ENCODE peak calls at places on chromosomes 16 and 17, in nine cellular contexts. M, K, J, W, F, E, P, R and I are unnamed samples.

GRCh38 chr17:31323551-31323950 is 2.1 kb upstream of the EVI2A start:
- DNase-seq in M (no peak), K (no peak), J (no peak), W (no peak), F (no peak), E (no peak), P (no peak), R (no peak), I (no peak)

GRCh38 chr16:23771642-23772041 is 16.8 kb downstream of the CHP2 start:
- DNase-seq in M (no peak), K (no peak), J (no peak), W (no peak), F (no peak), E (no peak), P (no peak), R (no peak), I (no peak)

GRCh38 chr17:70521821-70522256 is 352.5 kb downstream of the KCNJ2 start:
- DNase-seq in M (no peak), K (peak), J (no peak), W (peak), F (no peak), E (peak), P (peak), R (no peak), I (no peak)

GRCh38 chr16:48963901-48964615 is 317.6 kb downstream of the CBLN1 start:
- DNase-seq in M (no peak), K (no peak), J (no peak), W (no peak), F (no peak), E (no peak), P (no peak), R (peak), I (peak)

GRCh38 chr16:12976936-12977335 is 75.5 kb downstream of the SHISA9 start:
- DNase-seq in M (no peak), K (no peak), J (no peak), W (no peak), F (no peak), E (no peak), P (no peak), R (no peak), I (no peak)

GRCh38 chr16:23670137-23670776 is 8.4 kb upstream of the PLK1 start:
- DNase-seq in M (no peak), K (no peak), J (no peak), W (peak), F (no peak), E (no peak), P (no peak), R (no peak), I (peak)

GRCh38 chr16:79261461-79261860 is 339.1 kb downstream of the MAF start:
- DNase-seq in M (no peak), K (peak), J (peak), W (no peak), F (no peak), E (peak), P (peak), R (no peak), I (peak)

GRCh38 chr16:29757950-29758466 is 12.2 kb upstream of the C16orf54 start:
- DNase-seq in M (no peak), K (no peak), J (no peak), W (no peak), F (no peak), E (no peak), P (peak), R (no peak), I (no peak)

GRCh38 chr16:67653131-67654068 is 6.7 kb downstream of the ACD start:
- DNase-seq in M (no peak), K (no peak), J (no peak), W (no peak), F (no peak), E (no peak), P (peak), R (no peak), I (no peak)

GRCh38 chr17:27631409-27631755 is 394 bp downstream of the LGALS9 start:
- DNase-seq in M (no peak), K (no peak), J (peak), W (no peak), F (no peak), E (no peak), P (no peak), R (no peak), I (no peak)

GRCh38 chr16:27401768-27402568 is at the start of gene IL21R:
- DNase-seq in M (no peak), K (peak), J (no peak), W (no peak), F (no peak), E (peak), P (no peak), R (no peak), I (peak)

GRCh38 chr16:4664538-4665418 is 28.6 kb upstream of the NUDT16L1 start:
- DNase-seq in M (no peak), K (peak), J (no peak), W (no peak), F (no peak), E (no peak), P (peak), R (no peak), I (no peak)

GRCh38 chr17:6666077-6666521 is 14.5 kb downstream of the C17orf100 start:
- DNase-seq in M (no peak), K (peak), J (peak), W (peak), F (peak), E (peak), P (peak), R (peak), I (peak)

GRCh38 chr17:31787857-31788570 is 71.0 kb downstream of the COPRS start:
- DNase-seq in M (peak), K (no peak), J (no peak), W (no peak), F (no peak), E (no peak), P (no peak), R (peak), I (peak)

GRCh38 chr17:80882323-80882722 is 109.3 kb upstream of the CHMP6 start:
- DNase-seq in M (no peak), K (no peak), J (no peak), W (no peak), F (no peak), E (no peak), P (peak), R (no peak), I (no peak)

GRCh38 chr16:1288813-1289479 is 20.5 kb upstream of the UBE2I start:
- DNase-seq in M (no peak), K (no peak), J (no peak), W (no peak), F (no peak), E (no peak), P (no peak), R (no peak), I (no peak)

GRCh38 chr17:49574283-49574892 is 1.3 kb upstream of the NXPH3 start:
- DNase-seq in M (no peak), K (no peak), J (no peak), W (no peak), F (no peak), E (no peak), P (peak), R (no peak), I (no peak)

GRCh38 chr16:67968440-67969285 is at the start of gene SLC12A4:
- DNase-seq in M (peak), K (peak), J (peak), W (peak), F (peak), E (peak), P (peak), R (peak), I (peak)

GRCh38 chr16:57535680-57536305 is 578 bp downstream of the CCDC102A start:
- DNase-seq in M (peak), K (peak), J (peak), W (peak), F (peak), E (peak), P (peak), R (peak), I (peak)

GRCh38 chr17:71709974-71710373 is 410.8 kb upstream of the SOX9 start:
- DNase-seq in M (no peak), K (no peak), J (no peak), W (no peak), F (no peak), E (no peak), P (no peak), R (no peak), I (no peak)

GRCh38 chr16:84735846-84736586 is 36.2 kb downstream of the USP10 start:
- DNase-seq in M (no peak), K (peak), J (peak), W (no peak), F (no peak), E (peak), P (no peak), R (no peak), I (no peak)

GRCh38 chr16:53098526-53099317 is 43.9 kb downstream of the CHD9 start:
- DNase-seq in M (peak), K (peak), J (peak), W (peak), F (peak), E (peak), P (peak), R (no peak), I (peak)

GRCh38 chr17:64635647-64636305 is 26.3 kb downstream of the SMURF2 start:
- DNase-seq in M (no peak), K (no peak), J (no peak), W (peak), F (no peak), E (no peak), P (no peak), R (no peak), I (no peak)

GRCh38 chr17:76612977-76613851 is 27.6 kb upstream of the ST6GALNAC2 start:
- DNase-seq in M (no peak), K (no peak), J (peak), W (no peak), F (no peak), E (no peak), P (no peak), R (peak), I (no peak)

GRCh38 chr17:52751051-52751450 is 592.5 kb upstream of the CA10 start:
- DNase-seq in M (no peak), K (no peak), J (no peak), W (no peak), F (no peak), E (no peak), P (no peak), R (no peak), I (no peak)

GRCh38 chr17:76500074-76500744 is 1.0 kb downstream of the RHBDF2 start:
- DNase-seq in M (no peak), K (no peak), J (no peak), W (no peak), F (no peak), E (no peak), P (no peak), R (no peak), I (no peak)

GRCh38 chr16:24257965-24258364 is 1.8 kb downstream of the CACNG3 start:
- DNase-seq in M (no peak), K (no peak), J (no peak), W (no peak), F (no peak), E (no peak), P (no peak), R (no peak), I (no peak)

GRCh38 chr16:47480410-47480809 is 19.3 kb downstream of the PHKB start:
- DNase-seq in M (no peak), K (no peak), J (no peak), W (no peak), F (no peak), E (no peak), P (no peak), R (no peak), I (no peak)

GRCh38 chr17:59004338-59005111 is 102.2 kb downstream of the TRIM37 start:
- DNase-seq in M (no peak), K (peak), J (peak), W (peak), F (peak), E (peak), P (peak), R (peak), I (peak)

GRCh38 chr16:84825896-84826557 is 6.2 kb downstream of the CRISPLD2 start:
- DNase-seq in M (no peak), K (no peak), J (no peak), W (no peak), F (no peak), E (no peak), P (no peak), R (no peak), I (no peak)

DNA sequence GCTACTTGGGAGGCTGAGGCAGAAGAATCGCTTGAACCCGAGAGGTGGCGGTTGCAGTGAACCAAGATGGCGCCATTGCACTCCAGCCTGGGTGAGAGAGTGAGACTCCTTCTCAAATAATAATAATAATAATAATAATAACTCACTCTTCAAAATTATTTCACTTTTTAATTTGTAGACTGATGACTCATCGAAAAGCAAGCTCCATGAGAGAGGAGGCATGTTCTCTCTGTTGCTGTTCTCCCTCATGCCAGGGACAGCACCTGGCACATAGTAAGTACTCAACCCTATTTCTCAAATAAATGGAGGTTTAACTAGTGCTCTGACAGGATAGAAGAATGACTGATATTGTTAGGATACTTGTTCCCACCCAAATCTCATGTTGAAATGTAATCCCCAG is 265.3 kb downstream of the CEP112 start:
- DNase-seq in M (no peak), K (no peak), J (no peak), W (no peak), F (no peak), E (no peak), P (no peak), R (no peak), I (no peak)
- TF ChIP-seq POLR2A in M (no peak), K (no peak), J (no peak), W (no peak), F (no peak), E (no peak), P (no peak), R (no peak), I (no peak)

GRCh38 chr16:8826278-8826879 is 28.7 kb downstream of the PMM2 start:
- DNase-seq in M (no peak), K (no peak), J (no peak), W (no peak), F (no peak), E (no peak), P (no peak), R (no peak), I (no peak)

GRCh38 chr16:8832383-8833100 is 34.9 kb downstream of the PMM2 start:
- DNase-seq in M (no peak), K (no peak), J (no peak), W (no peak), F (no peak), E (no peak), P (no peak), R (no peak), I (no peak)

GRCh38 chr16:8828541-8829165 is 31.0 kb downstream of the PMM2 start:
- DNase-seq in M (no peak), K (no peak), J (no peak), W (peak), F (no peak), E (no peak), P (no peak), R (no peak), I (no peak)

GRCh38 chr16:8831450-8832382 is 34.1 kb downstream of the PMM2 start:
- DNase-seq in M (no peak), K (no peak), J (no peak), W (no peak), F (no peak), E (no peak), P (no peak), R (no peak), I (no peak)
- TF ChIP-seq POLR2A in M (no peak), K (no peak), J (no peak), W (no peak), F (no peak), E (no peak), P (no peak), R (no peak), I (no peak)

GRCh38 chr17:48127371-48128051 is 19.9 kb downstream of the SNX11 start:
- DNase-seq in M (no peak), K (no peak), J (no peak), W (peak), F (peak), E (no peak), P (no peak), R (peak), I (peak)

GRCh38 chr17:48123776-48124388 is 16.3 kb downstream of the SNX11 start:
- DNase-seq in M (no peak), K (no peak), J (no peak), W (no peak), F (no peak), E (no peak), P (no peak), R (no peak), I (no peak)

GRCh38 chr17:48128411-48128810 is 20.8 kb downstream of the SNX11 start:
- DNase-seq in M (no peak), K (no peak), J (no peak), W (no peak), F (no peak), E (no peak), P (no peak), R (no peak), I (no peak)

GRCh38 chr17:48123111-48123510 is 15.5 kb downstream of the SNX11 start:
- DNase-seq in M (no peak), K (no peak), J (no peak), W (no peak), F (no peak), E (no peak), P (no peak), R (no peak), I (no peak)

GRCh38 chr17:48125829-48126612 is 18.5 kb downstream of the SNX11 start:
- DNase-seq in M (no peak), K (no peak), J (no peak), W (no peak), F (no peak), E (no peak), P (no peak), R (no peak), I (no peak)
- TF ChIP-seq POLR2A in M (no peak), K (no peak), J (no peak), W (no peak), F (no peak), E (no peak), P (no peak), R (no peak), I (no peak)

GRCh38 chr16:75624921-75625334 is 1.8 kb upstream of the ADAT1 start:
- DNase-seq in M (no peak), K (no peak), J (peak), W (no peak), F (peak), E (no peak), P (no peak), R (no peak), I (no peak)
- TF ChIP-seq POLR2A in M (no peak), K (no peak), J (no peak), W (no peak), F (no peak), E (no peak), P (no peak), R (no peak), I (no peak)

GRCh38 chr17:48567646-48568354 is 10.3 kb downstream of the HOXB4 start:
- DNase-seq in M (no peak), K (no peak), J (no peak), W (peak), F (no peak), E (no peak), P (no peak), R (no peak), I (no peak)
- TF ChIP-seq POLR2A in M (no peak), K (no peak), J (no peak), W (no peak), F (no peak), E (no peak), P (no peak), R (no peak), I (no peak)

GRCh38 chr17:79176792-79177601 is 102.4 kb downstream of the ENGASE start:
- DNase-seq in M (no peak), K (no peak), J (no peak), W (no peak), F (no peak), E (peak), P (no peak), R (no peak), I (peak)
- TF ChIP-seq POLR2A in M (no peak), K (no peak), J (no peak), W (no peak), F (no peak), E (no peak), P (no peak), R (no peak), I (no peak)